ENCODE peak calls at places on chromosomes 5 and 9, in eight cellular contexts. J is NCI-H1105 treated with DMSO at 0.1 percent for 48 hours, W is DMS79, Y is cardiac muscle cell, I is H54, E is thyroid gland, Q is Daoy, S is amygdala. D is an unnamed sample.

GRCh38 chr9:87063883-87064282 is 116.6 kb upstream of the GAS1 start:
- DNase-seq in E (peak; percentile 65), W (no peak), Q (no peak), Y (peak; percentile 89), S (no peak), J (no peak), I (no peak), D (no peak)

GRCh38 chr9:130912932-130913598 is 16.5 kb upstream of the QRFP start:
- DNase-seq in J (no peak), Q (peak; percentile 90), Y (peak; percentile 59), S (no peak), I (peak; percentile 26), W (peak; percentile 62), E (peak; percentile 81), D (peak; percentile 59)

GRCh38 chr9:84659273-84659672 is 10.3 kb upstream of the NTRK2 start:
- DNase-seq in E (no peak), S (no peak), Y (no peak), Q (no peak), I (no peak), W (no peak), J (no peak), D (no peak)

GRCh38 chr9:76985581-76985980 is 33.9 kb upstream of the FOXB2 start:
- DNase-seq in E (no peak), S (no peak), Q (no peak), Y (peak; percentile 30), W (no peak), I (no peak), J (no peak), D (no peak)

GRCh38 chr9:12817702-12818101 is 42.9 kb downstream of the LURAP1L start:
- DNase-seq in Y (no peak), E (peak; percentile 10), I (no peak), W (no peak), Q (peak; percentile 43), J (no peak), S (no peak), D (peak; percentile 36)

GRCh38 chr9:1238407-1238806 is 188.2 kb downstream of the DMRT2 start:
- DNase-seq in W (no peak), S (no peak), Q (no peak), I (no peak), Y (no peak), J (no peak), E (no peak), D (no peak)

GRCh38 chr9:83062653-83063527 is at the start of gene RASEF:
- DNase-seq in Q (peak; percentile 80), J (peak; percentile 74), S (no peak), E (peak; percentile 95), Y (peak; percentile 13), I (no peak), W (peak; percentile 46), D (peak; percentile 5)

GRCh38 chr5:40679071-40679997 is at the start of gene PTGER4:
- DNase-seq in W (peak; percentile 18), Y (peak; percentile 91), Q (peak; percentile 95), I (peak; percentile 99), S (peak; percentile 29), E (peak; percentile 95), J (peak; percentile 72), D (peak; percentile 95)

GRCh38 chr9:107340920-107341632 is 58.0 kb downstream of the RAD23B start:
- DNase-seq in W (no peak), I (peak; percentile 82), E (peak; percentile 86), Q (peak; percentile 86), S (peak; percentile 5), Y (peak; percentile 77), J (peak; percentile 52), D (peak; percentile 66)

GRCh38 chr5:1652873-1653707 is 129.3 kb upstream of the LPCAT1 start:
- DNase-seq in S (no peak), W (peak; percentile 21), I (no peak), E (peak; percentile 47), Y (peak; percentile 21), Q (peak; percentile 32), J (no peak), D (no peak)

GRCh38 chr5:170432669-170433068 is 43.5 kb upstream of the KCNMB1 start:
- DNase-seq in J (no peak), I (no peak), Y (no peak), E (no peak), W (no peak), Q (no peak), S (no peak), D (no peak)

GRCh38 chr9:91489391-91489899 is 65.8 kb upstream of the NFIL3 start:
- DNase-seq in Q (peak; percentile 21), I (no peak), S (no peak), Y (no peak), E (no peak), J (no peak), W (no peak), D (no peak)

GRCh38 chr5:57174850-57175525 is 1.1 kb downstream of the GPBP1 start:
- DNase-seq in E (no peak), I (no peak), J (peak; percentile 3), Q (peak; percentile 7), Y (no peak), W (no peak), S (no peak), D (no peak)

GRCh38 chr9:121322037-121322736 is 47.9 kb downstream of the STOM start:
- DNase-seq in E (no peak), J (peak; percentile 5), I (peak; percentile 88), Y (peak; percentile 88), Q (peak; percentile 73), W (no peak), S (no peak), D (peak; percentile 87)

GRCh38 chr5:96857924-96858323 is 18.4 kb upstream of the ERAP2 start:
- DNase-seq in I (no peak), S (no peak), E (no peak), Y (no peak), Q (no peak), J (no peak), W (no peak), D (no peak)

GRCh38 chr5:67381240-67381875 is 184.8 kb upstream of the CD180 start:
- DNase-seq in I (no peak), Q (no peak), S (no peak), E (no peak), W (no peak), J (no peak), Y (no peak), D (no peak)

GRCh38 chr5:56671571-56671970 is 143.8 kb upstream of the MAP3K1 start:
- DNase-seq in E (no peak), W (no peak), I (no peak), J (no peak), Q (no peak), S (no peak), Y (no peak), D (no peak)

GRCh38 chr9:129290606-129291005 is 112.5 kb upstream of the IER5L start:
- DNase-seq in S (no peak), Y (no peak), J (no peak), Q (no peak), E (no peak), I (no peak), W (no peak), D (no peak)

GRCh38 chr5:135993248-135993893 is 35.4 kb upstream of the TGFBI start:
- DNase-seq in Q (peak; percentile 48), J (no peak), I (no peak), E (no peak), W (no peak), S (no peak), Y (no peak), D (no peak)

GRCh38 chr9:120654278-120654677 is 60.0 kb downstream of the MEGF9 start:
- DNase-seq in W (no peak), J (no peak), Y (no peak), I (no peak), E (no peak), Q (no peak), S (no peak), D (no peak)

GRCh38 chr5:134784946-134785620 is 26.5 kb downstream of the DDX46 start:
- DNase-seq in E (no peak), Y (no peak), Q (peak; percentile 36), S (no peak), W (no peak), I (no peak), J (no peak), D (no peak)

GRCh38 chr9:137058651-137059234 is 4.9 kb upstream of the ENTPD2 start:
- DNase-seq in W (no peak), J (no peak), I (no peak), E (no peak), Y (no peak), S (no peak), Q (no peak), D (no peak)

GRCh38 chr9:17725399-17726010 is 146.6 kb downstream of the SH3GL2 start:
- DNase-seq in Q (no peak), I (no peak), S (no peak), W (no peak), Y (no peak), J (peak; percentile 12), E (no peak), D (no peak)

GRCh38 chr9:112555091-112555643 is 68.5 kb downstream of the KIAA1958 start:
- DNase-seq in S (no peak), Y (no peak), I (no peak), J (no peak), Q (no peak), W (no peak), E (no peak), D (no peak)

GRCh38 chr9:96854877-96855273 is 561 bp upstream of the ZNF782 start:
- DNase-seq in Y (no peak), Q (no peak), J (no peak), E (no peak), W (no peak), S (no peak), I (no peak), D (no peak)

D was measured in lung microvascular endothelial cell.